ENCODE peak calls at places on chromosomes 5 and 9, in eight cellular contexts. Y is stomach; O is OCI-LY7; I is neural progenitor cell; R is ascending aorta; D is choroid plexus epithelial cell; N is fibroblast of pulmonary artery; P is CD8-positive, alpha-beta T cell. C is an unnamed sample.

GRCh38 chr5:159309689-159310433 is 20.4 kb downstream of the IL12B start:
- DNase-seq in Y (no peak), O (no peak), I (no peak), R (no peak), D (no peak), N (no peak), P (no peak), C (no peak)

GRCh38 chr9:113528811-113529210 is 65.3 kb downstream of the RGS3 start:
- DNase-seq in Y (no peak), O (no peak), I (no peak), R (no peak), D (no peak), N (no peak), P (no peak), C (no peak)

GRCh38 chr9:128946945-128947422 is 419 bp downstream of the DOLK start:
- DNase-seq in Y (peak; percentile 33), O (no peak), I (no peak), R (no peak), D (peak; percentile 47), N (peak; percentile 30), P (no peak), C (no peak)

GRCh38 chr9:37596504-37596903 is 4.1 kb upstream of the TOMM5 start:
- DNase-seq in Y (no peak), O (no peak), I (no peak), R (no peak), D (peak; percentile 29), N (no peak), P (no peak), C (no peak)

GRCh38 chr5:77841616-77842015 is 65.5 kb upstream of the TBCA start:
- DNase-seq in Y (no peak), O (no peak), I (no peak), R (no peak), D (no peak), N (no peak), P (no peak), C (no peak)

GRCh38 chr5:104199771-104200170 is 637.2 kb upstream of the NUDT12 start:
- DNase-seq in Y (no peak), O (no peak), I (no peak), R (no peak), D (peak; percentile 20), N (no peak), P (no peak), C (no peak)

GRCh38 chr5:113293613-113294340 is 141.0 kb downstream of the TSSK1B start:
- DNase-seq in Y (no peak), O (no peak), I (peak; percentile 54), R (peak; percentile 65), D (peak; percentile 58), N (peak; percentile 25), P (no peak), C (no peak)

GRCh38 chr5:41575110-41575779 is 64.8 kb upstream of the PLCXD3 start:
- DNase-seq in Y (no peak), O (no peak), I (peak; percentile 49), R (no peak), D (no peak), N (no peak), P (no peak), C (no peak)

GRCh38 chr5:149677721-149678120 is 52.4 kb upstream of the PPARGC1B start:
- DNase-seq in Y (no peak), O (no peak), I (no peak), R (no peak), D (no peak), N (no peak), P (no peak), C (no peak)

GRCh38 chr9:117325110-117325788 is 89.6 kb downstream of the ASTN2 start:
- DNase-seq in Y (no peak), O (no peak), I (no peak), R (no peak), D (no peak), N (no peak), P (no peak), C (no peak)

GRCh38 chr5:181246276-181247050 is 2.8 kb upstream of the RACK1 start:
- DNase-seq in Y (peak; percentile 91), O (peak; percentile 78), I (peak; percentile 84), R (peak; percentile 96), D (peak; percentile 84), N (peak; percentile 81), P (no peak), C (no peak)

GRCh38 chr5:67178085-67178484 is 18.5 kb downstream of the CD180 start:
- DNase-seq in Y (no peak), O (no peak), I (no peak), R (no peak), D (peak; percentile 15), N (no peak), P (no peak), C (no peak)

GRCh38 chr9:136086213-136086881 is 8.7 kb downstream of the NACC2 start:
- DNase-seq in Y (no peak), O (no peak), I (peak; percentile 1), R (no peak), D (no peak), N (no peak), P (no peak), C (no peak)

GRCh38 chr9:137034039-137034708 is 2.3 kb upstream of the FUT7 start:
- DNase-seq in Y (peak; percentile 48), O (no peak), I (no peak), R (no peak), D (no peak), N (no peak), P (no peak), C (no peak)

GRCh38 chr9:121133104-121133816 is 58.5 kb downstream of the CNTRL start:
- DNase-seq in Y (peak; percentile 75), O (no peak), I (no peak), R (peak; percentile 65), D (no peak), N (no peak), P (peak; percentile 62), C (peak; percentile 12)

GRCh38 chr5:10250804-10251276 is 760 bp downstream of the CCT5 start:
- DNase-seq in Y (no peak), O (peak; percentile 49), I (peak; percentile 31), R (no peak), D (peak; percentile 55), N (peak; percentile 34), P (no peak), C (no peak)

GRCh38 chr5:179912951-179913350 is 5.3 kb upstream of the TBC1D9B start:
- DNase-seq in Y (peak; percentile 86), O (no peak), I (no peak), R (no peak), D (no peak), N (no peak), P (no peak), C (no peak)

GRCh38 chr5:73454379-73455036 is 5.9 kb upstream of the FOXD1 start:
- DNase-seq in Y (peak; percentile 49), O (peak; percentile 58), I (peak; percentile 84), R (no peak), D (peak; percentile 71), N (peak; percentile 69), P (no peak), C (no peak)

GRCh38 chr5:21236896-21237830 is 1249.2 kb upstream of the CDH18 start:
- DNase-seq in Y (no peak), O (no peak), I (no peak), R (no peak), D (peak; percentile 8), N (peak; percentile 53), P (no peak), C (no peak)

GRCh38 chr5:56512314-56512996 is 279.3 kb upstream of the ANKRD55 start:
- DNase-seq in Y (no peak), O (no peak), I (no peak), R (peak; percentile 76), D (no peak), N (no peak), P (no peak), C (no peak)

GRCh38 chr5:172904643-172905345 is 54.4 kb upstream of the RPL26L1 start:
- DNase-seq in Y (peak; percentile 96), O (no peak), I (no peak), R (peak; percentile 93), D (peak; percentile 93), N (peak; percentile 82), P (no peak), C (no peak)

GRCh38 chr9:504921-505821 is 290.5 kb downstream of the DOCK8 start:
- DNase-seq in Y (peak; percentile 27), O (peak; percentile 32), I (peak; percentile 63), R (no peak), D (peak; percentile 2), N (no peak), P (no peak), C (no peak)
- TF ChIP-seq CTCF in Y (no peak), O (no peak), I (no peak), R (no peak), D (no peak), N (no peak), P (no peak), C (no peak)

GRCh38 chr5:2756764-2757163 is 5.3 kb upstream of the IRX2 start:
- DNase-seq in Y (no peak), O (no peak), I (no peak), R (no peak), D (no peak), N (no peak), P (no peak), C (no peak)
- H3K4me3 ChIP-seq in Y (peak overlapping the region; percentile 50), O (no peak overlapping the region), I (peak overlapping the region; percentile 68), R (peak overlapping the region; percentile 40), D (no peak overlapping the region), N (peak overlapping the region; percentile 35), P (no peak overlapping the region), C (no peak overlapping the region)

GRCh38 chr5:16602182-16602581 is 14.6 kb downstream of the RETREG1 start:
- DNase-seq in Y (no peak), O (no peak), I (no peak), R (no peak), D (no peak), N (no peak), P (no peak), C (no peak)
- TF ChIP-seq CTCF in Y (no peak), O (no peak), I (no peak), R (no peak), D (no peak), N (no peak), P (no peak), C (no peak)

DNA sequence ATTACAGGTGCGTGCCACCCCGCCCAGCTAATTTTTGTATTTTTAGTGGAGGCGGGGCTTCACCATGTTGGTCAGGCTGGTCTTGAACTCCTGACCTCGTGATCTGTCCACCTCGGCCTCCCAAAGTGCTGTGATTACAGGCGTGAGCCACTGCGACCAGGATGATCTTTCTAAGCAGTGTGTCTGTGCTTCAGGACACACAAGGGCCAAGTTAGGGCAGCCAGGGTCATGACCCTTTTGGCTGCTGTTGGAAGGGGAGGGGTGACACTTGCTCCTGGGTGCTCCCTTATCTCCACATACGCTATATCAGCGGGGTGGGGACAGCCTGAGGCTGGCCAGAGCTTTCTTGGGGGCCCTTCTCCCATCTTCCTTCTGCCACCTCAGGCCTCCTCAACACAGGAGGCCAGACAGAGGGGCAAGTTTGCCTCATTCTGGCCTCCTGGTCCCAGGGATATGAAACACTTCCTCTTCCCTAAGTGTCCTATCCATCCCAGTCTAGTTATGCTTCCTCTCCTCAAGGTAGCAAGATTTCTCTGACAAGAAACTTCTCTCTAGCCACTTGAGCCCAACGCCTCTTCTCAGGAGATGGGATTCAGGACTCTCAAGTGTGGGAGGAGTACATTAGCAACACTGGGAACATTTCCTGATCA is 1.9 kb upstream of the ZNF79 start:
- DNase-seq in Y (no peak), O (no peak), I (no peak), R (no peak), D (no peak), N (no peak), P (no peak), C (no peak)
- H3K4me3 ChIP-seq in Y (peak overlapping the region; percentile 98), O (peak overlapping the region; percentile 84), I (peak overlapping the region; percentile 92), R (peak overlapping the region; percentile 86), D (no peak overlapping the region), N (peak overlapping the region; percentile 97), P (no peak overlapping the region), C (no peak overlapping the region)